ENCODE peak calls at places on chromosome 15, in five cellular contexts. O is globus pallidus; V is GM12864; G is activated CD4-positive, alpha-beta T cell treated with anti-CD3 and anti-CD28 coated beads, Interleukin-2, amount 50 U/mL, for 4 hours; Z is NCI-H774. C is an unnamed sample.

GRCh38 chr15:83284563-83285283 is at the start of gene BNC1:
- DNase-seq in V (no peak), G (no peak), O (no peak), Z (no peak), C (no peak)

GRCh38 chr15:39304201-39304841 is 276.6 kb upstream of the THBS1 start:
- DNase-seq in G (no peak), V (no peak), Z (no peak), O (no peak), C (no peak)

GRCh38 chr15:89817701-89818280 is 3.1 kb upstream of the ANPEP start:
- DNase-seq in O (no peak), Z (no peak), G (no peak), V (no peak), C (no peak)

GRCh38 chr15:61130945-61131597 is 98.0 kb downstream of the RORA start:
- DNase-seq in G (no peak), O (no peak), Z (no peak), V (no peak), C (no peak)

GRCh38 chr15:68295430-68295829 is 17.9 kb downstream of the FEM1B start:
- DNase-seq in Z (no peak), V (no peak), O (no peak), G (no peak), C (no peak)

GRCh38 chr15:36831125-36831914 is 251.9 kb downstream of the CDIN1 start:
- DNase-seq in G (no peak), V (peak), O (no peak), Z (no peak), C (no peak)

GRCh38 chr15:30041868-30042267 is 40.9 kb upstream of the GOLGA8J start:
- DNase-seq in V (no peak), O (peak), Z (no peak), G (no peak), C (no peak)

GRCh38 chr15:40747685-40748631 is 7.1 kb downstream of the RMDN3 start:
- DNase-seq in Z (no peak), V (no peak), O (no peak), G (no peak), C (no peak)

GRCh38 chr15:50940506-50940905 is 32.0 kb downstream of the AP4E1 start:
- DNase-seq in V (no peak), Z (no peak), G (no peak), O (no peak), C (no peak)

GRCh38 chr15:69987492-69988482 is 109.9 kb downstream of the TLE3 start:
- DNase-seq in G (no peak), V (no peak), O (no peak), Z (no peak), C (no peak)

GRCh38 chr15:60363024-60363674 is 34.6 kb downstream of the ANXA2 start:
- DNase-seq in Z (no peak), V (no peak), G (no peak), O (no peak), C (no peak)